ENCODE peak calls at places on chromosomes 16 and 17, in seven cellular contexts. G, C, K, X, W, R and S are unnamed samples.

GRCh38 chr16:525520-526180 is 1.9 kb upstream of the CAPN15 start:
- DNase-seq in G (peak), C (no peak), K (peak), X (peak), W (peak), R (no peak), S (peak)

GRCh38 chr17:44004077-44004760 is at the start of gene NAGS:
- DNase-seq in G (no peak), C (no peak), K (no peak), X (no peak), W (no peak), R (no peak), S (peak)

GRCh38 chr16:24969071-24969470 is 46.1 kb downstream of the ARHGAP17 start:
- DNase-seq in G (no peak), C (no peak), K (no peak), X (no peak), W (no peak), R (no peak), S (no peak)

GRCh38 chr17:80025140-80025539 is 10.5 kb downstream of the TBC1D16 start:
- DNase-seq in G (no peak), C (peak), K (no peak), X (no peak), W (no peak), R (no peak), S (no peak)

GRCh38 chr17:35807371-35808144 is 1.7 kb upstream of the TAF15 start:
- DNase-seq in G (no peak), C (no peak), K (no peak), X (no peak), W (no peak), R (no peak), S (no peak)

GRCh38 chr17:83173997-83174858 is 94.8 kb downstream of the METRNL start:
- DNase-seq in G (no peak), C (no peak), K (peak), X (no peak), W (peak), R (no peak), S (peak)

GRCh38 chr16:48113471-48113870 is 42.3 kb downstream of the ABCC12 start:
- DNase-seq in G (no peak), C (no peak), K (peak), X (no peak), W (no peak), R (no peak), S (no peak)

GRCh38 chr16:4874686-4875085 is 27.4 kb downstream of the UBN1 start:
- DNase-seq in G (no peak), C (no peak), K (no peak), X (no peak), W (no peak), R (no peak), S (no peak)

GRCh38 chr16:9484436-9484835 is 393.0 kb downstream of the HAPSTR1 start:
- DNase-seq in G (no peak), C (no peak), K (no peak), X (no peak), W (no peak), R (no peak), S (no peak)

GRCh38 chr17:59829217-59830006 is 63.3 kb downstream of the TUBD1 start:
- DNase-seq in G (peak), C (peak), K (peak), X (no peak), W (peak), R (peak), S (no peak)

GRCh38 chr17:28551421-28552186 is 820 bp downstream of the UNC119 start:
- DNase-seq in G (no peak), C (peak), K (no peak), X (no peak), W (peak), R (no peak), S (no peak)

GRCh38 chr17:7686221-7687071 is 844 bp downstream of the TP53 start:
- DNase-seq in G (peak), C (peak), K (peak), X (peak), W (peak), R (peak), S (peak)

GRCh38 chr16:57798267-57798810 is 4.0 kb downstream of the KIFC3 start:
- DNase-seq in G (no peak), C (no peak), K (no peak), X (no peak), W (no peak), R (no peak), S (no peak)

GRCh38 chr17:61310611-61311010 is 89.0 kb upstream of the TBX2 start:
- DNase-seq in G (no peak), C (no peak), K (peak), X (no peak), W (no peak), R (no peak), S (no peak)

GRCh38 chr17:14341866-14342265 is 41.0 kb downstream of the HS3ST3B1 start:
- DNase-seq in G (no peak), C (no peak), K (no peak), X (no peak), W (no peak), R (no peak), S (no peak)

GRCh38 chr17:32912218-32912897 is 15.6 kb upstream of the TMEM98 start:
- DNase-seq in G (no peak), C (no peak), K (peak), X (no peak), W (no peak), R (no peak), S (peak)

GRCh38 chr17:12180644-12181261 is 160.1 kb downstream of the MAP2K4 start:
- DNase-seq in G (peak), C (peak), K (peak), X (no peak), W (peak), R (peak), S (no peak)

GRCh38 chr17:61159415-61159814 is 240.2 kb upstream of the TBX2 start:
- DNase-seq in G (no peak), C (no peak), K (peak), X (no peak), W (no peak), R (no peak), S (no peak)

GRCh38 chr16:85293899-85294642 is 181.8 kb upstream of the CIBAR2 start:
- DNase-seq in G (no peak), C (no peak), K (no peak), X (no peak), W (no peak), R (peak), S (no peak)

GRCh38 chr16:4288148-4288921 is 15.5 kb upstream of the TFAP4 start:
- DNase-seq in G (peak), C (peak), K (peak), X (peak), W (peak), R (peak), S (peak)

GRCh38 chr16:11977206-11978041 is 890 bp downstream of the SNX29 start:
- DNase-seq in G (no peak), C (no peak), K (peak), X (no peak), W (no peak), R (no peak), S (no peak)

GRCh38 chr16:66485361-66485760 is 58.3 kb downstream of the BEAN1 start:
- DNase-seq in G (no peak), C (no peak), K (no peak), X (no peak), W (no peak), R (no peak), S (no peak)

GRCh38 chr16:66309-67182 is 5.9 kb downstream of the RHBDF1 start:
- DNase-seq in G (no peak), C (no peak), K (no peak), X (no peak), W (no peak), R (no peak), S (no peak)

GRCh38 chr17:69075823-69076222 is 15.1 kb upstream of the ABCA9 start:
- DNase-seq in G (no peak), C (no peak), K (no peak), X (no peak), W (no peak), R (no peak), S (no peak)

GRCh38 chr16:15502041-15502725 is 67.8 kb downstream of the BMERB1 start:
- DNase-seq in G (no peak), C (no peak), K (peak), X (no peak), W (no peak), R (no peak), S (no peak)

GRCh38 chr16:57434003-57434402 is 13.2 kb downstream of the CIAPIN1 start:
- DNase-seq in G (no peak), C (no peak), K (no peak), X (no peak), W (no peak), R (no peak), S (no peak)

GRCh38 chr17:37399404-37399803 is 7.2 kb downstream of the ACACA start:
- DNase-seq in G (no peak), C (no peak), K (no peak), X (no peak), W (no peak), R (no peak), S (no peak)

GRCh38 chr17:6374761-6375312 is 60.1 kb downstream of the AIPL1 start:
- DNase-seq in G (no peak), C (no peak), K (peak), X (no peak), W (peak), R (peak), S (no peak)

GRCh38 chr17:6936370-6937028 is 59.4 kb upstream of the ALOX12 start:
- DNase-seq in G (peak), C (no peak), K (no peak), X (no peak), W (no peak), R (no peak), S (peak)

GRCh38 chr16:83143788-83144187 is 517.0 kb downstream of the CDH13 start:
- DNase-seq in G (no peak), C (no peak), K (no peak), X (no peak), W (no peak), R (no peak), S (no peak)

GRCh38 chr16:85879975-85880831 is 18.8 kb upstream of the IRF8 start:
- DNase-seq in G (no peak), C (no peak), K (no peak), X (no peak), W (peak), R (no peak), S (no peak)